ENCODE peak calls at places on chromosome 1, in five cellular contexts. K, C, D, Q and V are unnamed samples.

GRCh38 chr1:245085508-245086095 is 69.2 kb upstream of the KIF26B start:
- DNase-seq in D (no peak), C (no peak), K (no peak), Q (no peak), V (peak; percentile 93)

GRCh38 chr1:24289937-24290595 is 29.1 kb upstream of the GRHL3 start:
- DNase-seq in K (no peak), D (no peak), C (no peak), Q (peak; percentile 97), V (no peak)

GRCh38 chr1:235954306-235955283 is 87.9 kb upstream of the LYST start:
- DNase-seq in D (peak; percentile 87), K (peak; percentile 87), C (peak; percentile 89), Q (no peak), V (no peak)

GRCh38 chr1:43199093-43199726 is 27.1 kb downstream of the CFAP57 start:
- DNase-seq in K (no peak), D (peak; percentile 74), C (no peak), Q (peak; percentile 100), V (no peak)

GRCh38 chr1:207873055-207873890 is 37.7 kb downstream of the CD34 start:
- DNase-seq in D (no peak), Q (no peak), C (no peak), K (peak; percentile 27), V (no peak)

GRCh38 chr1:31571340-31572295 is 4.7 kb upstream of the TINAGL1 start:
- DNase-seq in Q (no peak), C (no peak), K (no peak), D (no peak), V (no peak)

GRCh38 chr1:145990249-145991097 is 5.9 kb downstream of the TXNIP start:
- DNase-seq in D (no peak), K (no peak), C (no peak), Q (peak; percentile 50), V (no peak)

GRCh38 chr1:36864182-36865079 is 169.9 kb downstream of the GRIK3 start:
- DNase-seq in D (no peak), K (peak; percentile 45), Q (peak; percentile 25), C (peak; percentile 17), V (no peak)

GRCh38 chr1:7491089-7491817 is 279.8 kb upstream of the VAMP3 start:
- DNase-seq in Q (peak; percentile 48), D (no peak), C (no peak), K (no peak), V (peak; percentile 31)

GRCh38 chr1:152111515-152111968 is 3.7 kb downstream of the TCHH start:
- DNase-seq in C (no peak), K (no peak), D (no peak), Q (peak; percentile 76), V (no peak)

GRCh38 chr1:6144175-6144574 is 35.9 kb downstream of the CHD5 start:
- DNase-seq in Q (no peak), C (no peak), D (no peak), K (no peak), V (no peak)

GRCh38 chr1:51516639-51517158 is 2.4 kb downstream of the EPS15 start:
- DNase-seq in C (no peak), K (peak; percentile 50), Q (no peak), D (no peak), V (no peak)

GRCh38 chr1:155009742-155010141 is 7.1 kb downstream of the ZBTB7B start:
- DNase-seq in Q (no peak), D (no peak), K (no peak), C (no peak), V (no peak)

GRCh38 chr1:54168206-54168965 is 15.6 kb upstream of the CDCP2 start:
- DNase-seq in D (no peak), Q (no peak), K (no peak), C (no peak), V (no peak)

GRCh38 chr1:201134405-201134804 is 7.4 kb upstream of the ASCL5 start:
- DNase-seq in Q (no peak), C (no peak), K (no peak), D (no peak), V (no peak)

GRCh38 chr1:247112479-247112781 is 8.3 kb upstream of the ZNF669 start:
- DNase-seq in K (no peak), C (no peak), D (no peak), Q (no peak), V (no peak)

GRCh38 chr1:62417351-62417999 is 19.4 kb upstream of the USP1 start:
- DNase-seq in K (no peak), Q (no peak), D (no peak), C (no peak), V (no peak)

GRCh38 chr1:201828451-201828819 is 522 bp upstream of the IPO9 start:
- DNase-seq in C (no peak), Q (no peak), D (no peak), K (no peak), V (no peak)

GRCh38 chr1:116817582-116818064 is 63.4 kb downstream of the CD2 start:
- DNase-seq in K (peak; percentile 66), D (peak; percentile 39), Q (no peak), C (peak; percentile 66), V (no peak)

GRCh38 chr1:209651148-209651547 is 1.1 kb downstream of the LAMB3 start:
- DNase-seq in K (no peak), C (no peak), D (no peak), Q (no peak), V (peak; percentile 19)